ENCODE peak calls at places on chromosomes 6 and 20, in four cellular contexts. One of them, this sample, is unnamed.

GRCh38 chr20:48455606-48456360 is 372.0 kb downstream of the PREX1 start:
- DNase-seq in HepG2: no peak
- DNase-seq in GM12878: no peak
- DNase-seq in K562: no peak
- DNase-seq in this sample: no peak

GRCh38 chr20:63520594-63520938 is at the start of gene PPDPF:
- DNase-seq in HepG2: no peak
- DNase-seq in GM12878: no peak
- DNase-seq in K562: peak; percentile 97
- DNase-seq in this sample: peak; percentile 39

GRCh38 chr6:81476881-81477280 is 275.6 kb downstream of the TENT5A start:
- DNase-seq in GM12878: no peak
- DNase-seq in HepG2: no peak
- DNase-seq in K562: no peak
- DNase-seq in this sample: no peak

GRCh38 chr6:155779421-155779820 is 323.8 kb upstream of the NOX3 start:
- DNase-seq in K562: no peak
- DNase-seq in GM12878: no peak
- DNase-seq in HepG2: no peak
- DNase-seq in this sample: no peak

GRCh38 chr6:56649053-56649769 is 6.5 kb upstream of the DST start:
- DNase-seq in K562: no peak
- DNase-seq in GM12878: no peak
- DNase-seq in HepG2: no peak
- DNase-seq in this sample: no peak

GRCh38 chr6:161922631-161923119 is 648.8 kb upstream of the AGPAT4 start:
- DNase-seq in GM12878: no peak
- DNase-seq in HepG2: peak; percentile 78
- DNase-seq in K562: peak; percentile 24
- DNase-seq in this sample: no peak

GRCh38 chr6:3612341-3613041 is 139.0 kb downstream of the PXDC1 start:
- DNase-seq in HepG2: peak; percentile 27
- DNase-seq in K562: no peak
- DNase-seq in GM12878: no peak
- DNase-seq in this sample: no peak

GRCh38 chr6:2765896-2766766 is 938 bp downstream of the WRNIP1 start:
- DNase-seq in K562: no peak
- DNase-seq in HepG2: no peak
- DNase-seq in GM12878: no peak
- DNase-seq in this sample: no peak

GRCh38 chr20:48794360-48794759 is 33.4 kb downstream of the PREX1 start:
- DNase-seq in HepG2: no peak
- DNase-seq in GM12878: no peak
- DNase-seq in K562: no peak
- DNase-seq in this sample: no peak

GRCh38 chr6:144847906-144848305 is 562.8 kb downstream of the UTRN start:
- DNase-seq in K562: no peak
- DNase-seq in HepG2: no peak
- DNase-seq in GM12878: no peak
- DNase-seq in this sample: no peak

GRCh38 chr6:41371461-41371991 is 36.1 kb downstream of the NCR2 start:
- DNase-seq in GM12878: no peak
- DNase-seq in K562: no peak
- DNase-seq in HepG2: no peak
- DNase-seq in this sample: no peak

GRCh38 chr20:33910056-33910455 is 83.7 kb upstream of the RALY start:
- DNase-seq in K562: no peak
- DNase-seq in GM12878: no peak
- DNase-seq in HepG2: no peak
- DNase-seq in this sample: no peak

GRCh38 chr6:68746376-68746775 is 111.3 kb downstream of the ADGRB3 start:
- DNase-seq in K562: no peak
- DNase-seq in HepG2: no peak
- DNase-seq in GM12878: no peak
- DNase-seq in this sample: no peak

GRCh38 chr6:168709440-168709839 is 268.5 kb downstream of the SMOC2 start:
- DNase-seq in HepG2: no peak
- DNase-seq in GM12878: no peak
- DNase-seq in K562: no peak
- DNase-seq in this sample: no peak

GRCh38 chr6:168286116-168286515 is 33.5 kb downstream of the DACT2 start:
- DNase-seq in HepG2: peak; percentile 63
- DNase-seq in GM12878: no peak
- DNase-seq in K562: no peak
- DNase-seq in this sample: no peak

GRCh38 chr6:112106562-112106961 is 19.2 kb downstream of the FAM229B start:
- DNase-seq in K562: no peak
- DNase-seq in HepG2: no peak
- DNase-seq in GM12878: no peak
- DNase-seq in this sample: no peak

GRCh38 chr20:32564921-32565734 is 20.0 kb downstream of the NOL4L start:
- DNase-seq in K562: peak; percentile 44
- DNase-seq in GM12878: no peak
- DNase-seq in HepG2: no peak
- DNase-seq in this sample: no peak

GRCh38 chr20:49510562-49511117 is 28.2 kb upstream of the KCNB1 start:
- DNase-seq in GM12878: no peak
- DNase-seq in K562: no peak
- DNase-seq in HepG2: no peak
- DNase-seq in this sample: no peak

GRCh38 chr6:125310994-125311649 is 9.4 kb upstream of the HDDC2 start:
- DNase-seq in HepG2: peak; percentile 68
- DNase-seq in K562: peak; percentile 50
- DNase-seq in GM12878: no peak
- DNase-seq in this sample: no peak

GRCh38 chr20:3744806-3745685 is 12.6 kb downstream of the HSPA12B start:
- DNase-seq in HepG2: peak; percentile 74
- DNase-seq in GM12878: no peak
- DNase-seq in K562: peak; percentile 97
- DNase-seq in this sample: peak; percentile 95

GRCh38 chr20:32072168-32072721 is 20.2 kb downstream of the HCK start:
- DNase-seq in GM12878: no peak
- DNase-seq in K562: no peak
- DNase-seq in HepG2: no peak
- DNase-seq in this sample: no peak

GRCh38 chr20:18004389-18005031 is 35.7 kb downstream of the MGME1 start:
- DNase-seq in K562: no peak
- DNase-seq in HepG2: peak; percentile 59
- DNase-seq in GM12878: no peak
- DNase-seq in this sample: no peak

GRCh38 chr20:1328680-1329330 is at the start of gene SDCBP2:
- DNase-seq in K562: no peak
- DNase-seq in HepG2: no peak
- DNase-seq in GM12878: no peak
- DNase-seq in this sample: no peak

GRCh38 chr6:90314516-90314915 is 17.9 kb upstream of the BACH2 start:
- DNase-seq in K562: no peak
- DNase-seq in HepG2: no peak
- DNase-seq in GM12878: no peak
- DNase-seq in this sample: no peak

GRCh38 chr6:117548797-117549301 is 53.5 kb downstream of the GOPC start:
- DNase-seq in GM12878: no peak
- DNase-seq in K562: no peak
- DNase-seq in HepG2: peak; percentile 77
- DNase-seq in this sample: no peak

DNA sequence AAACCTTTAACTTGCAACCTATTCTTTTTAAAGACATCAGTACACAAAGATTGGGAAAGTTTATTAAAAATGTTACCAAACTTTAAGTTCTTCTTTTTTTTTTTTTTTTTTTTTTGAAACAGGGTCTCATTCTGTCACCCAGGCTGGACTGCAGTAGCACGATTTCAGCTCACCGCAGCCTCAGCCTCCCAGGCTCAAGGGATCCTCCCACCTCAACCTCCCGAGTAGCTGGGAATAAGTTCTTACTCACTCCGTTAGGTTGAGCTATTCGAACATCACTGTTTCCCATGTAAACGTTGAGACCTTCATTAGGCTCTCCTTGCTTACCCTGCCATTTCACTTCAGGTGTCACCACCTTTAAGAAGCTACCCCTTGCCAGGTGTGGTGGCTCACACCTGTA is 5.6 kb downstream of the MAP3K5 start:
- DNase-seq in GM12878: no peak
- DNase-seq in K562: no peak
- DNase-seq in HepG2: no peak
- DNase-seq in this sample: no peak
- H3K4me1 ChIP-seq in GM12878: peaks cover 22% of the 10 kb centered on the region
- H3K4me1 ChIP-seq in K562: peaks cover 39% of the 10 kb centered on the region
- H3K4me1 ChIP-seq in HepG2: peaks cover 8% of the 10 kb centered on the region
- H3K4me1 ChIP-seq in this sample: peaks cover 2% of the 10 kb centered on the region

GRCh38 chr6:14717307-14717706 is 528.6 kb upstream of the JARID2 start:
- DNase-seq in K562: no peak
- DNase-seq in HepG2: no peak
- DNase-seq in GM12878: no peak
- DNase-seq in this sample: no peak
- TF ChIP-seq ATF2 in K562: no peak
- TF ChIP-seq ATF2 in HepG2: no peak
- TF ChIP-seq ATF2 in GM12878: no peak
- TF ChIP-seq ATF2 in this sample: no peak

GRCh38 chr6:169803291-169803811 is 51.9 kb downstream of the ERMARD start:
- DNase-seq in GM12878: peak; percentile 9
- DNase-seq in K562: no peak
- DNase-seq in HepG2: no peak
- DNase-seq in this sample: peak; percentile 16
- H3K4me1 ChIP-seq in GM12878: peaks cover 5% of the 10 kb centered on the region
- H3K4me1 ChIP-seq in K562: no peaks in the 10 kb centered on the region
- H3K4me1 ChIP-seq in HepG2: peaks cover 67% of the 10 kb centered on the region
- H3K4me1 ChIP-seq in this sample: peaks cover 10% of the 10 kb centered on the region

GRCh38 chr6:453152-453551 is 61.6 kb downstream of the IRF4 start:
- DNase-seq in K562: no peak
- DNase-seq in HepG2: no peak
- DNase-seq in GM12878: no peak
- DNase-seq in this sample: no peak
- TF ChIP-seq ATF2 in K562: no peak
- TF ChIP-seq ATF2 in HepG2: no peak
- TF ChIP-seq ATF2 in GM12878: no peak
- TF ChIP-seq ATF2 in this sample: no peak

DNA sequence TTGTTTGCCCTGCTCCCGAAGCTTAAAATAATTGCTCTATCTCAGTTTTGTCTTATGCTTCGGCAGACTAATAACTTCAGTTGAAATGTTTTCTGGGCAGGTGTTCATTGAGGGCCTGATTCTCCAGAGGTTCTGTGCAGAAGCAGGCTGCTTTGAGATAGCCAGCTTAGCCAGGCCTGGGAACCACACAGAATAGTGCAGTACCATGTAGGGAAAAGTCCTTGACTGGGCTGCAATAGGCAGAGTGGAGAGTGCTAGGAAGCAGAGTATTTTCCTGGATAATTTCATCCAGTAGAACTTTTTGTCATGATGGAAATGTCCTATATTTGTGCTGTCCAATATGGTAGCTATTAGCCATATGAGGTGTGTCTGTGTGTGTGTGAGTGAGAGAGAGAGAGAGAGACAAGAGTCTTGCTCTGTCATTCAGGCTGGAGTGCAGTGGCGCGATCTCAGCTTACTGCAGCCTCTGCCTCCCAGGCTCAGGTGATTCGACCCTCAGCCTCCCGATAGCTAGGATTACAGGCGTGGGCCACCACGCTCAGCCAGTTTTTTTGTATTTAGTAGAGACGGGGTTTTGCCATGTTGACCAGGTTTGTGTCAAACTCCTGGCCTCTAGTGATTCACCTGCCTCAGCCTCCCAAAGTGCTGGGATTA is 15.9 kb downstream of the TOP1 start:
- DNase-seq in HepG2: no peak
- DNase-seq in GM12878: no peak
- DNase-seq in K562: no peak
- DNase-seq in this sample: no peak
- H3K4me1 ChIP-seq in HepG2: peaks cover 91% of the 10 kb centered on the region
- H3K4me1 ChIP-seq in GM12878: peaks cover 22% of the 10 kb centered on the region
- H3K4me1 ChIP-seq in K562: peaks cover 52% of the 10 kb centered on the region
- H3K4me1 ChIP-seq in this sample: peaks cover 5% of the 10 kb centered on the region

GRCh38 chr6:152130441-152130840 is 323.0 kb downstream of the ESR1 start:
- DNase-seq in GM12878: no peak
- DNase-seq in HepG2: no peak
- DNase-seq in K562: no peak
- DNase-seq in this sample: no peak
- TF ChIP-seq ATF2 in GM12878: no peak
- TF ChIP-seq ATF2 in HepG2: no peak
- TF ChIP-seq ATF2 in K562: no peak
- TF ChIP-seq ATF2 in this sample: no peak

GRCh38 chr20:51424270-51425041 is 118.1 kb downstream of the NFATC2 start:
- DNase-seq in K562: no peak
- DNase-seq in HepG2: no peak
- DNase-seq in GM12878: no peak
- DNase-seq in this sample: no peak
- H3K4me1 ChIP-seq in K562: no peaks in the 10 kb centered on the region
- H3K4me1 ChIP-seq in HepG2: peaks cover 47% of the 10 kb centered on the region
- H3K4me1 ChIP-seq in GM12878: peaks cover 30% of the 10 kb centered on the region
- H3K4me1 ChIP-seq in this sample: peaks cover 20% of the 10 kb centered on the region

GRCh38 chr6:89121934-89122333 is 4.1 kb upstream of the SRSF12 start:
- DNase-seq in HepG2: no peak
- DNase-seq in K562: no peak
- DNase-seq in GM12878: no peak
- DNase-seq in this sample: no peak

GRCh38 chr6:89117285-89118108 is at the start of gene SRSF12:
- DNase-seq in HepG2: no peak
- DNase-seq in GM12878: no peak
- DNase-seq in K562: no peak
- DNase-seq in this sample: no peak

GRCh38 chr6:89120371-89120770 is 2.5 kb upstream of the SRSF12 start:
- DNase-seq in GM12878: no peak
- DNase-seq in K562: no peak
- DNase-seq in HepG2: no peak
- DNase-seq in this sample: no peak

GRCh38 chr6:89116702-89117101 is 1.2 kb downstream of the SRSF12 start:
- DNase-seq in GM12878: no peak
- DNase-seq in HepG2: no peak
- DNase-seq in K562: no peak
- DNase-seq in this sample: no peak

GRCh38 chr6:89118931-89119330 is 1.1 kb upstream of the SRSF12 start:
- DNase-seq in HepG2: no peak
- DNase-seq in GM12878: no peak
- DNase-seq in K562: no peak
- DNase-seq in this sample: no peak
- TF ChIP-seq ATF2 in HepG2: no peak
- TF ChIP-seq ATF2 in GM12878: no peak
- TF ChIP-seq ATF2 in K562: no peak
- TF ChIP-seq ATF2 in this sample: no peak

GRCh38 chr20:58402827-58403226 is 13.8 kb downstream of the VAPB start:
- DNase-seq in K562: no peak
- DNase-seq in HepG2: no peak
- DNase-seq in GM12878: peak; percentile 21
- DNase-seq in this sample: no peak
- H3K4me1 ChIP-seq in K562: peaks cover 32% of the 10 kb centered on the region
- H3K4me1 ChIP-seq in HepG2: peaks cover 44% of the 10 kb centered on the region
- H3K4me1 ChIP-seq in GM12878: peaks cover 50% of the 10 kb centered on the region
- H3K4me1 ChIP-seq in this sample: no peaks in the 10 kb centered on the region

This sample was measured in H1.